ENCODE peak calls at places on chromosomes 11 and 22, in nine cellular contexts. C is endothelial cell, Z is AG04449, N is HCT116, S is AG09309, U is fibroblast of the aortic adventitia, D is mammary epithelial cell, G is BJ, K is lower lobe of right lung. B is an unnamed sample.

GRCh38 chr22:36758792-36759271 is 17.1 kb downstream of the IFT27 start:
- DNase-seq in U (no peak), K (peak; percentile 26), Z (no peak), C (no peak), G (no peak), S (no peak), N (no peak), D (no peak), B (no peak)

GRCh38 chr11:71252434-71252781 is at the start of gene SHANK2:
- DNase-seq in C (no peak), N (no peak), Z (no peak), D (no peak), G (no peak), U (no peak), S (no peak), K (peak; percentile 62), B (no peak)

GRCh38 chr11:79973701-79974626 is 533.1 kb upstream of the TENM4 start:
- DNase-seq in C (no peak), S (no peak), K (no peak), N (no peak), Z (no peak), U (no peak), G (no peak), D (peak; percentile 3), B (no peak)

GRCh38 chr11:43381802-43382201 is 23.1 kb downstream of the TTC17 start:
- DNase-seq in S (no peak), K (no peak), G (no peak), U (no peak), C (no peak), N (no peak), Z (no peak), D (no peak), B (no peak)

GRCh38 chr11:130689222-130689908 is 226.9 kb downstream of the SNX19 start:
- DNase-seq in D (no peak), S (no peak), C (no peak), G (no peak), Z (no peak), U (peak; percentile 97), N (no peak), K (no peak), B (no peak)

GRCh38 chr11:72543849-72544535 is 109.7 kb upstream of the CLPB start:
- DNase-seq in C (no peak), Z (no peak), U (no peak), G (no peak), D (no peak), N (no peak), K (no peak), S (no peak), B (no peak)

GRCh38 chr11:7204778-7205177 is 46.9 kb upstream of the SYT9 start:
- DNase-seq in C (peak; percentile 12), N (no peak), K (no peak), S (no peak), Z (no peak), G (no peak), D (peak; percentile 5), U (peak; percentile 23), B (no peak)

GRCh38 chr11:61771995-61772455 is 19.6 kb downstream of the MYRF start:
- DNase-seq in S (no peak), D (no peak), C (no peak), G (no peak), Z (no peak), K (no peak), U (no peak), N (no peak), B (no peak)

GRCh38 chr11:120554771-120555432 is 43.4 kb downstream of the GRIK4 start:
- DNase-seq in Z (no peak), S (no peak), D (no peak), C (no peak), N (no peak), K (no peak), G (no peak), U (no peak), B (no peak)

GRCh38 chr11:61126266-61126665 is 24.0 kb downstream of the CD5 start:
- DNase-seq in D (no peak), C (peak; percentile 25), G (no peak), S (no peak), K (no peak), Z (no peak), N (no peak), U (peak; percentile 22), B (no peak)

DNA sequence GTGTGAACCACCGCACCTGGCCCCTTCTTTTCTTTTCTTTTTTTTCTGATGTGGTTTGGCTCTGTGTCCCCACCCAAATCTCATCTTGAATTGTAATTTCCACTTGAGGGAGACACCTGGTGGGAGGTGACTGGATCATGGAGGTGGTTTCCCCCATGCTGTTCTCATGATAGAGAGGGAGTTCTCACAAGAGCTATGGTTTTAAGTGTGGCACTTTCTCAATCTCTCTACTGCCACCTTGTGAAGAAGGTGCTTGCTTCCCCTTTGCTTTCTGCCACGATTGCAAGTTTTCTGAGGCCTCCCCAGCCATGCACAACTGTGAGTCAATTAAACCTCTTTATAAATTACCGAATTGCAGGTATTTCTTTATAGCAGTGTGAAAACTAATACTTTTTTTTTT is 4.9 kb upstream of the TCN2 start:
- DNase-seq in K (no peak), N (peak; percentile 53), G (no peak), C (no peak), S (no peak), Z (no peak), D (peak; percentile 41), U (peak; percentile 33), B (no peak)
- TF ChIP-seq CTCF in K (no peak), N (peak; percentile 50), G (peak; percentile 46), C (no peak), S (peak; percentile 39), Z (peak; percentile 31), D (peak; percentile 50), U (peak; percentile 44), B (no peak)

GRCh38 chr11:14417186-14417585 is 58.2 kb upstream of the RRAS2 start:
- DNase-seq in G (no peak), S (no peak), D (no peak), Z (no peak), N (no peak), K (no peak), U (peak; percentile 69), C (no peak), B (no peak)

GRCh38 chr11:14413307-14414072 is 54.5 kb upstream of the RRAS2 start:
- DNase-seq in D (peak; percentile 48), U (peak; percentile 82), K (no peak), C (peak; percentile 36), N (no peak), G (peak; percentile 55), S (no peak), Z (no peak), B (no peak)

GRCh38 chr11:14411818-14412217 is 52.8 kb upstream of the RRAS2 start:
- DNase-seq in C (no peak), D (peak; percentile 81), U (peak; percentile 93), G (peak; percentile 85), Z (no peak), N (no peak), S (peak; percentile 75), K (no peak), B (peak; percentile 51)

GRCh38 chr11:14417975-14418374 is 59.0 kb upstream of the RRAS2 start:
- DNase-seq in K (no peak), Z (no peak), N (no peak), U (peak; percentile 44), S (no peak), D (no peak), C (no peak), G (peak; percentile 56), B (no peak)

DNA sequence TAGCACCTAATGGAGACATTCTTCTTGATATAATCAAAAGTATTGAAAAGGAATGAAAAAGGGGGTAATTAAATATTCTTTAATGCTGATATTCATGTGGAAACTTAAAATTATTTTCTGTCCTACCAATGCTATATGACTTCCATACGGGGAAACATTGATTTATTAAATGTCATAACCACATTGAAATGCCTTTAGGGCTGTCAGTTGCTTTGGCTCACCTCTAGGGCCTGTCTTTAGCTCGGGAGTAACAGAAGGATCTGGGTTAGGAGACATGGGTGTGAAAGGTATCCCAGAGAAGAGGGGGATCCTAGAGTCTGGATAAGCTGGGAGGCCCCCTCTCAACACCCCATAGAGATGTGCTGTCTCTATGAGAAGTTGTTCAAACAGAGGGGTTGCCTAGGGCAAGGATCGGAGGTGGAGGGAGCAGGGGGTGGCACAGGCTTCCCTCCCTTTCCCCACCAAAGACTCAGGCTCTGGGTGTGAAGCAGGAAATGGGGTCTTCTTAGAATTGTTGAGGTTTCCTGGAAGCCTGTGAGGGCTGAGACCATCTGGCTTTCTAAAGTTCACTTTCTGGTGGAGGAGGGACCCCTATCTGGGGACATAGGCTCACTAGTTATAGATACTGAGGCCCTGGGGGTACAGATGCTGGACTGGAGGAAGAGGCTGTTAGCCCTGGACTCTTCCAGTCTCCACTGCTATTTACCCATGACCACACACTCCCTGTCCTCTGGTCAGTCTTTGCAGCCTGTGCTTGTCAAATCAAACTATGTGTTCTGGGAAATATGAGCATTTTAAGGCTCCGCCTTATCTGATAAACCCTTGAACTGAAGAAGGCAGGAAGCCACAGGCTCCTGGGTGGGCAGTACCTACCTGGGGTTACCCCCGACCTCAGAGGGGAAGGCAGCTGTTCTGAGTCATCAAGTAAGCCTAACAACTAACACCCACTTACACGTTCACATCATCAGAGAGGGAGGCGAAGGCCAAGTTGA is 55.8 kb upstream of the RRAS2 start:
- DNase-seq in Z (no peak), C (no peak), G (no peak), K (no peak), D (no peak), S (no peak), N (no peak), U (no peak), B (no peak)
- TF ChIP-seq CTCF in Z (no peak), C (no peak), G (no peak), K (no peak), D (peak; percentile 36), S (no peak), N (peak; percentile 23), U (peak; percentile 29), B (no peak)

GRCh38 chr11:95231126-95231880 is at the start of gene SESN3:
- DNase-seq in D (peak; percentile 100), N (peak; percentile 87), Z (peak; percentile 97), U (peak; percentile 100), G (peak; percentile 92), S (peak; percentile 95), K (peak; percentile 99), C (peak; percentile 98), B (peak; percentile 88)
- TF ChIP-seq CTCF in D (peak; percentile 30), N (no peak), Z (no peak), U (peak; percentile 26), G (no peak), S (no peak), K (no peak), C (no peak), B (no peak)

DNA sequence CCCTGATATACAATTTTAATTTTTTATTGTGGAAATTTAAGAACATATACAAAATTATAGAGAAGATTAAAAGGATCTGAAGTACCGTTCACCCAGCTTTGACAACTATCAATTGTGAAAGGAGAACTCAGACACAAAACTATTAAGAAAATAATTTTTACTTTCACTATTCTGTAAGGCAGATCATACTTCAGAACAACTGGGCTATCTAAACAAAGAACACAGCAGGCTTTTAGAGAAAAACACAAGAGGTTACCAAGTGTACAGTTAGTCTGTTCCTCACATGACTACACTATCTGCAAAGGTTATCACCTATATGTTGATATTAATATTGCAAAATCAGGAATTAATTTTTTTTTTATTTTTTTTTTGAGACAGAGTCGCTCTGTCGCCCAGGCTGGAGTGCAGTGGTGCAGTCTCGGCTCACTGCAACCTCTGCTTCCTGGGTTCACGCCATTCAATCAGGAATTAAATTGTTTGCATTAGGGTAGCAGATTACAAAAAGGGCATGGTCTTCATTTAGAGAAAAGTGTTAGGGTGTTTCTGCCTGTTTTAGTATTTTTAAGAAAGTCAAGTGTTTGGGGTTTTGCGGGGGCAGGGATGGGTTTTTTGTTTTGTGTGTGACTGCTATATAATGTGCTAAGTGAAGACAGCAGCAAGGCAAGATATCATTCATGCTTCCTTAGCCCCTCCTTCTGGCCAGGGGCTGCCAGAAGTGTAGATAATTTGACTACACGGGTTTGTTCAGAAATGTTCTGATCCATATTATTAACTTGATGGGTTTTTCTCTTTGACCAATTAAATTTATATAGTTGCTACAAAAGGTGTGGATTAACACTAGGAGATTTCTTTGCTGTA is 27.6 kb upstream of the SIK2 start:
- DNase-seq in G (no peak), C (no peak), S (no peak), D (no peak), K (no peak), U (no peak), Z (no peak), N (no peak), B (no peak)
- TF ChIP-seq CTCF in G (no peak), C (no peak), S (no peak), D (no peak), K (no peak), U (no peak), Z (no peak), N (no peak), B (no peak)

B was measured in omental fat pad.